ENCODE peak calls at places on chromosomes 11 and 22, in six cellular contexts. Y, P, H, F, Q and M are unnamed samples.

GRCh38 chr22:49010901-49011300 is 816.8 kb downstream of the BRD1 start:
- DNase-seq in Q (no peak), H (no peak), Y (no peak), F (no peak), P (no peak), M (no peak)

GRCh38 chr11:125886997-125887372 is 483 bp upstream of the HYLS1 start:
- DNase-seq in P (no peak), H (peak), Y (peak), F (peak), Q (no peak), M (peak)

GRCh38 chr11:68684385-68685356 is at the start of gene GAL:
- DNase-seq in P (no peak), H (no peak), Y (no peak), F (no peak), Q (no peak), M (no peak)

GRCh38 chr22:48993655-48994054 is 834.0 kb downstream of the BRD1 start:
- DNase-seq in Q (no peak), P (no peak), Y (no peak), F (no peak), H (no peak), M (no peak)

GRCh38 chr11:43818220-43818619 is 62.4 kb upstream of the ALKBH3 start:
- DNase-seq in Y (no peak), H (no peak), F (no peak), P (no peak), Q (no peak), M (no peak)

GRCh38 chr11:11584446-11584810 is 37.4 kb downstream of the GALNT18 start:
- DNase-seq in F (no peak), H (no peak), Q (peak), Y (peak), P (no peak), M (peak)

GRCh38 chr11:35792148-35792845 is 129.7 kb downstream of the TRIM44 start:
- DNase-seq in H (no peak), P (no peak), F (no peak), Y (no peak), Q (no peak), M (no peak)

GRCh38 chr22:31846161-31847115 is 92.6 kb downstream of the DEPDC5 start:
- DNase-seq in Y (no peak), F (no peak), P (no peak), H (no peak), Q (no peak), M (no peak)

GRCh38 chr22:35496768-35497312 is 43.8 kb upstream of the RASD2 start:
- DNase-seq in H (no peak), Y (no peak), Q (no peak), P (no peak), F (no peak), M (no peak)

GRCh38 chr22:17729561-17729960 is 44.7 kb downstream of the BID start:
- DNase-seq in F (no peak), Y (no peak), H (no peak), P (no peak), Q (no peak), M (no peak)

GRCh38 chr11:102292951-102293350 is 24.3 kb upstream of the BIRC3 start:
- DNase-seq in H (no peak), F (no peak), Y (no peak), P (no peak), Q (no peak), M (no peak)

GRCh38 chr11:106420048-106420665 is 342.7 kb downstream of the AASDHPPT start:
- DNase-seq in Y (no peak), Q (no peak), P (no peak), H (no peak), F (no peak), M (no peak)

GRCh38 chr11:77249427-77249826 is 52.1 kb downstream of the GDPD4 start:
- DNase-seq in Q (no peak), H (no peak), P (no peak), F (no peak), Y (no peak), M (no peak)

GRCh38 chr11:115760528-115760837 is 256.3 kb upstream of the CADM1 start:
- DNase-seq in Q (no peak), F (no peak), P (no peak), H (no peak), Y (no peak), M (no peak)

GRCh38 chr11:126387856-126388255 is 32.4 kb downstream of the ST3GAL4 start:
- DNase-seq in H (no peak), F (no peak), Q (no peak), P (no peak), Y (no peak), M (no peak)

GRCh38 chr22:23243006-23243573 is 62.8 kb downstream of the BCR start:
- DNase-seq in H (no peak), Q (no peak), Y (no peak), P (no peak), F (no peak), M (no peak)

GRCh38 chr11:975824-976223 is 50.2 kb downstream of the AP2A2 start:
- DNase-seq in Y (peak), Q (peak), P (no peak), F (no peak), H (no peak), M (no peak)

GRCh38 chr11:7630002-7630401 is 43.3 kb downstream of the CYB5R2 start:
- DNase-seq in P (no peak), H (peak), Q (no peak), F (no peak), Y (peak), M (no peak)

GRCh38 chr11:67371549-67372231 is 1.7 kb downstream of the CLCF1 start:
- DNase-seq in Y (peak), P (no peak), F (peak), H (peak), Q (no peak), M (no peak)

GRCh38 chr11:96426356-96427103 is 36.7 kb downstream of the JRKL start:
- DNase-seq in H (no peak), Q (peak), P (peak), F (no peak), Y (peak), M (no peak)

GRCh38 chr22:37295213-37295886 is 13.0 kb downstream of the CYTH4 start:
- DNase-seq in P (no peak), Q (no peak), H (no peak), F (no peak), Y (no peak), M (no peak)

GRCh38 chr22:22027955-22028354 is 45.4 kb upstream of the TOP3B start:
- DNase-seq in H (no peak), Q (no peak), Y (no peak), F (no peak), P (no peak), M (no peak)

GRCh38 chr11:115409116-115409663 is 95.0 kb downstream of the CADM1 start:
- DNase-seq in Y (no peak), H (no peak), F (no peak), P (no peak), Q (no peak), M (no peak)

GRCh38 chr11:1165256-1166041 is 7.7 kb downstream of the MUC5AC start:
- DNase-seq in F (no peak), H (no peak), P (no peak), Q (no peak), Y (no peak), M (no peak)

GRCh38 chr11:117618956-117619355 is 178.1 kb downstream of the DSCAML1 start:
- DNase-seq in P (no peak), Y (no peak), F (no peak), H (no peak), Q (no peak), M (no peak)

DNA sequence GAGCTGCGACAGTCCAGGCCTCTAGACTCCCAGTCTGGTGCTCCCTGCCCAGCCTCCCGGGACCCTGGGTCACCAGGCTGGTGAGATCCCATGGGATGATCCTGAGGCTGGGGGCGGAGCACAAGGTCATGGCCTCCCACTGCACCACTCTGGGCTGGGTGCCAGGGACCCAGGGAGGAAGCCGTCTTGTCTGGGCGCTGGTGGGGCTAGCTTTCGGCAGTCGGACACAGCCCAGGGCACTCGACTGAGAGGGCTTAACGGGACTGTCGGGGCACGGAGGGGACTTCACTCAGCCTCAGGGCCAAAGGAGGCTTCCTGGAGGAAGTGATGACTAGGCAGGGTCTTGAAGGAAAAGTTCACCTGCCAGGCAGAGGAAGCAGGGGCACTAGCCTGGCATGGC is 39.0 kb downstream of the ZC3H7B start:
- DNase-seq in Y (no peak), Q (no peak), P (no peak), F (no peak), H (no peak), M (no peak)
- TF ChIP-seq CTCF in Y (no peak), Q (no peak), P (no peak), F (no peak), H (no peak), M (no peak)

DNA sequence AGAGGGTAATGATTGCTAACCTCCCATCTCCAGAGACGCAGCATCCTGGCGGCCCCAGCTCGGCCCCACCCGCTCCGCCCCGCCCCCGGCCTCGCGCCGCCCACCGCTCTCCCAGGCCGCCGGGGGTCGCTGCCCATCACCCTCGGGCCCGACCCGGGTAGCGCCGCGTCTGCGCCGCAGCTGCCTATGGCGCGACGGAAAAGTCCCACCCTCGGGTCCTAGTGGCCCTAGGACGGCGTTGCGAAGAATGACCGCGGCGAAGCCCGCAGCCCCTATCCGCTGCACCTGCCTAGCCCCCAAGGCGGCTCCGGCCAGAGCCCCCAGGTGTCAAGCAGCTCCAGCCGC is 457 bp downstream of the CPSF7 start:
- DNase-seq in F (peak), Y (peak), Q (no peak), H (peak), P (peak), M (no peak)
- TF ChIP-seq CTCF in F (no peak), Y (no peak), Q (no peak), H (peak), P (no peak), M (no peak)

GRCh38 chr22:45204751-45205623 is 35.7 kb downstream of the KIAA0930 start:
- DNase-seq in Q (no peak), Y (no peak), H (no peak), P (no peak), F (no peak), M (no peak)

GRCh38 chr22:45205624-45205925 is 35.1 kb downstream of the KIAA0930 start:
- DNase-seq in P (no peak), Y (no peak), H (no peak), Q (no peak), F (no peak), M (no peak)

GRCh38 chr22:45207533-45207932 is 33.2 kb downstream of the KIAA0930 start:
- DNase-seq in H (no peak), F (no peak), Q (no peak), Y (no peak), P (no peak), M (no peak)

GRCh38 chr22:45207981-45208664 is 32.6 kb downstream of the KIAA0930 start:
- DNase-seq in P (no peak), F (no peak), H (peak), Y (peak), Q (peak), M (no peak)

DNA sequence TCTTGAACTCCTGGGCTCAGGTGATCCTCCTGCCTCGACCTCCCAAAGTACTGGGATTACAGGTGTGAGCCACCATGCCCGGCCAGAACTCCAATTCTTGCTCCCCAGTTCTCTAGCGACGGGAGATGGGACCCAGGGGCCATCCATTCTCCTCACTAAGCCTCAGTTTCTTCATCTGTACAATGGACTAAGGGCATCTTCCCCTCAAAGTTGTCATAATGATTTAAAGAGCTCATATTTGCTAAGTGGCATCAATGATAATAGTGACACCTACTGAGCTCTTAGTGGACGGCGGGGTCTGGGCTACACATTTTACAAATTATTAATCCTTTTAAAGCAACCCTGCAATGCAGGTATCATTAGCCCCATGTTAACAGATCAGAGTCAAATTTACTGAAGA is 34.5 kb downstream of the KIAA0930 start:
- DNase-seq in H (no peak), F (no peak), Y (no peak), Q (no peak), P (no peak), M (no peak)
- TF ChIP-seq CTCF in H (no peak), F (no peak), Y (no peak), Q (no peak), P (no peak), M (no peak)

DNA sequence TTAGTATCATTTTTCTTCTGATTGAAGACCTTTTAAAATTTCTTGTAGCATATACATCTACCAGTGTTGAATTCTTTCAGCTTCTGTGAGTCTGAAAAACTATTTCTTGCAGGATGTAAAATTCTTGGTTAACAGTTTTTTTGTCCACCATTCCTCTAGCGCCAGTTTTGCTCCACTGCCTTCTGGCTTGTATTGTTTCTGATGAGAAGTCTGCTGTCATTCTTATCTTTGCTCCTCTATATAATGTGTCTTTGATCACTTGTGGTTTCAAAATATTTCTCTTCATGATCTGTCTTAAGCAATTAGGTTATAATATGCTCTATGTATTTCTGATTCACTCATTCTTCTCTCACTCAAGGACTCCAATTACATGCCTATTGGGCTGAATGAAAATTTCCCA is 152.3 kb downstream of the INSC start:
- DNase-seq in P (no peak), H (no peak), Q (no peak), F (no peak), Y (no peak), M (no peak)
- TF ChIP-seq CTCF in P (no peak), H (no peak), Q (no peak), F (no peak), Y (no peak), M (no peak)

DNA sequence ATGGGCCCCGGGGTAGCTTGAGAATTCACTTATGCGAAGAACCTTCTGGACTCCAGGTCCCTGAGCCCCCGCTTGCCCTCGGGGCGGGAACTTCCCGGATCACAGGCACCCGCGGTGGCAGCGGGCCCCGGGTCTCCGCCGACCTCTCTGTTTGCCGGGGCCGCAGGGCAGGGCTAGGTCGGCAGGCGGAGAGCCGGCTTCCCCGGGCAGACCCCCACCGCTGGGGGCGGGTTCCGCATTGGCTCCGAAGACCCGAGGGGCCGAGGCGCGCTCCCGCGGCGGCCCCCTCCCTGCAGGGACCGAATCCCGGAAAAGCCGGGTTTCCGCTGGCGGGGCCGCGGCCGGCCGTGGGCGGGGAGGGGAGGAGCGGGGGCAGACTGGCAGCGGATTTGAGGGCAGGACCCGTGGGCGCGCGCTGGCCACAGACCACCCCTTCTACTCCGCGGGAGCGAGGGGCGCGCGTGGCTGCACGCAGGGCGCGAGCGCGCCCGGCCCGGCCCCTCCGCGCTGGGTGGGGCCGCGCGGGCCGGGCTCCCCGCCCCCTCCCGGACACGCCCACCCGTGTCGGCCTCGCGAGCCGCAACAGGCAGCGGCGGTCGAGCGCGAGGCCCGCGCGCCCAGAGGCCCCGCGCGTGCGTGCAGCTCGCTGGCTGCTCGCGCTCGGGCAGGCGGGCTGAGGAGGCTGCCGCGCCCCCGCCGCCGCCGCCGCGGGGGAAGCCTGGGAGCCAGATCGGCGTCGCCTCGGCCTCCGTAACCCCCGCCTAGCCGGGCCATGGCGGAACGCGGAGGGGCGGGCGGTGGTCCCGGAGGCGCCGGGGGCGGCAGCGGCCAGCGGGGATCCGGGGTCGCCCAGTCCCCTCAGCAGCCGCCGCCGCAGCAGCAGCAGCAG is at the start of gene PACS1:
- DNase-seq in Y (peak), F (peak), P (peak), H (peak), Q (no peak), M (peak)
- TF ChIP-seq CTCF in Y (no peak), F (no peak), P (no peak), H (peak), Q (peak), M (no peak)

GRCh38 chr11:10414659-10415058 is 40.4 kb upstream of the AMPD3 start:
- DNase-seq in Q (no peak), Y (peak), F (no peak), P (no peak), H (peak), M (no peak)

GRCh38 chr11:10418259-10418949 is 36.7 kb upstream of the AMPD3 start:
- DNase-seq in H (no peak), P (no peak), F (no peak), Q (no peak), Y (peak), M (no peak)

GRCh38 chr11:10413268-10413667 is 41.8 kb upstream of the AMPD3 start:
- DNase-seq in Q (no peak), Y (no peak), H (no peak), F (peak), P (no peak), M (no peak)

GRCh38 chr11:10414181-10414580 is 40.9 kb upstream of the AMPD3 start:
- DNase-seq in Y (no peak), P (no peak), F (no peak), Q (no peak), H (no peak), M (no peak)

GRCh38 chr11:10415817-10416392 is 39.2 kb upstream of the AMPD3 start:
- DNase-seq in P (no peak), Q (no peak), Y (no peak), F (no peak), H (no peak), M (no peak)
- TF ChIP-seq CTCF in P (no peak), Q (peak), Y (no peak), F (no peak), H (no peak), M (no peak)

GRCh38 chr11:10301656-10302293 is 3.1 kb upstream of the ADM start:
- DNase-seq in F (no peak), Y (peak), P (no peak), H (no peak), Q (no peak), M (no peak)

GRCh38 chr11:10302294-10302743 is 2.6 kb upstream of the ADM start:
- DNase-seq in P (no peak), H (peak), Q (no peak), Y (no peak), F (no peak), M (peak)

GRCh38 chr11:10295056-10295901 is 1.3 kb upstream of the SBF2 start:
- DNase-seq in F (peak), P (no peak), Q (no peak), Y (peak), H (no peak), M (no peak)

GRCh38 chr11:10294289-10294953 is 402 bp upstream of the SBF2 start:
- DNase-seq in Q (no peak), P (peak), H (peak), F (peak), Y (peak), M (no peak)

DNA sequence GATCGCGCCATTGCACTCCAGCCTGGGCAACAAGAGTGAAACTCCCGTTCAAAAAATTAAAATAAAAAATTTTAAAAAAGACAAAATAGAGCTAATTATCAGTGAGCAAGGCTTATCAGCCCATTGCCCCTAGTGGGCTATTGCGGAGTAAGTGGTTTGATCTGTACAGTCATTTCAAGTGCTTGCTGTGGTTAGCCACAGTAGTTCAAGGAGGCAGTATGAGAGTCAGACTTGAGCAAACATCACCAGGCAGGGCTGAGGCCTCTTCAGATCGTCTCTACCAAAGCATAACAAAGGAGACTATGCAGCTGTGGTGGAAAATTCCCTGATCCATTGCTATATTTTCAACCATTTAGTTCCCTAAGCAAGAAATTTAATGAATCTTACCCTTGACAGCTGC is 4.3 kb upstream of the SBF2 start:
- DNase-seq in Q (peak), H (no peak), Y (peak), P (no peak), F (no peak), M (no peak)
- TF ChIP-seq CTCF in Q (peak), H (no peak), Y (peak), P (no peak), F (no peak), M (no peak)

GRCh38 chr22:41367039-41367679 is 14.6 kb upstream of the TEF start:
- DNase-seq in H (peak), Q (peak), P (peak), Y (peak), F (peak), M (peak)
- TF ChIP-seq CTCF in H (peak), Q (no peak), P (peak), Y (peak), F (no peak), M (no peak)